ENCODE peak calls at places on chromosomes 1 and 21, in five cellular contexts. E, I, C, N and U are unnamed samples.

GRCh38 chr21:45073301-45074047 is 906 bp upstream of the ADARB1 start:
- DNase-seq in C (no peak), N (no peak), I (peak; percentile 78), E (peak; percentile 31), U (no peak)

GRCh38 chr1:230028602-230029223 is 38.3 kb upstream of the GALNT2 start:
- DNase-seq in E (no peak), I (no peak), C (no peak), N (no peak), U (no peak)

GRCh38 chr1:19484793-19485361 is 462 bp downstream of the CAPZB start:
- DNase-seq in C (peak; percentile 77), I (peak; percentile 95), N (no peak), E (no peak), U (peak; percentile 23)

GRCh38 chr1:74162333-74162732 is 35.6 kb downstream of the LRRIQ3 start:
- DNase-seq in N (no peak), C (no peak), I (no peak), E (no peak), U (no peak)

GRCh38 chr1:217590598-217590997 is 40.3 kb downstream of the GPATCH2 start:
- DNase-seq in C (no peak), E (peak; percentile 67), N (no peak), I (no peak), U (peak; percentile 1)

GRCh38 chr1:52003877-52004276 is 13.4 kb upstream of the RAB3B start:
- DNase-seq in E (no peak), I (no peak), N (no peak), C (no peak), U (no peak)

GRCh38 chr1:229641306-229641705 is 15.3 kb downstream of the URB2 start:
- DNase-seq in E (no peak), I (no peak), N (no peak), C (no peak), U (no peak)

GRCh38 chr1:171581766-171582165 is 40.3 kb upstream of the MYOCOS start:
- DNase-seq in C (no peak), N (no peak), I (no peak), E (no peak), U (no peak)

GRCh38 chr1:115976062-115976899 is at the start of gene SLC22A15:
- DNase-seq in I (peak; percentile 40), N (peak; percentile 17), C (peak; percentile 77), E (no peak), U (peak; percentile 15)

GRCh38 chr1:3817821-3818597 is 21.7 kb upstream of the LRRC47 start:
- DNase-seq in I (no peak), C (no peak), N (no peak), E (no peak), U (no peak)

GRCh38 chr1:7379445-7379971 is 391.6 kb upstream of the VAMP3 start:
- DNase-seq in E (no peak), N (no peak), C (no peak), I (no peak), U (no peak)

GRCh38 chr1:147079400-147080012 is 92.8 kb downstream of the PRKAB2 start:
- DNase-seq in I (no peak), E (no peak), C (peak; percentile 65), N (no peak), U (no peak)

GRCh38 chr1:4529579-4530445 is 124.6 kb upstream of the AJAP1 start:
- DNase-seq in C (no peak), I (no peak), N (no peak), E (no peak), U (no peak)

GRCh38 chr21:32308696-32309095 is 10.0 kb downstream of the MRAP start:
- DNase-seq in C (peak; percentile 39), I (no peak), E (no peak), N (no peak), U (no peak)

GRCh38 chr1:19799233-19799876 is 361 bp downstream of the TMCO4 start:
- DNase-seq in N (no peak), I (peak; percentile 85), C (peak; percentile 58), E (peak; percentile 56), U (peak; percentile 52)

GRCh38 chr1:36377776-36378175 is 7.9 kb downstream of the STK40 start:
- DNase-seq in N (no peak), C (no peak), I (no peak), E (no peak), U (no peak)

GRCh38 chr1:154353460-154353904 is 28.2 kb downstream of the ATP8B2 start:
- DNase-seq in I (peak; percentile 76), E (peak; percentile 65), N (peak; percentile 7), C (no peak), U (peak; percentile 49)

GRCh38 chr1:235642021-235642942 is 7.3 kb downstream of the GNG4 start:
- DNase-seq in I (peak; percentile 35), C (peak; percentile 60), E (no peak), N (no peak), U (no peak)

GRCh38 chr1:93581917-93582850 is 99.5 kb downstream of the BCAR3 start:
- DNase-seq in E (no peak), N (no peak), C (no peak), I (no peak), U (no peak)

GRCh38 chr21:41345934-41346685 is 15.7 kb upstream of the MX2 start:
- DNase-seq in C (no peak), I (no peak), E (no peak), N (no peak), U (no peak)

GRCh38 chr1:233983811-233984210 is 79.3 kb downstream of the SLC35F3 start:
- DNase-seq in I (no peak), N (no peak), C (no peak), E (no peak), U (no peak)
- TF ChIP-seq KDM1A in I (no peak), N (no peak), C (no peak), E (no peak), U (no peak)

DNA sequence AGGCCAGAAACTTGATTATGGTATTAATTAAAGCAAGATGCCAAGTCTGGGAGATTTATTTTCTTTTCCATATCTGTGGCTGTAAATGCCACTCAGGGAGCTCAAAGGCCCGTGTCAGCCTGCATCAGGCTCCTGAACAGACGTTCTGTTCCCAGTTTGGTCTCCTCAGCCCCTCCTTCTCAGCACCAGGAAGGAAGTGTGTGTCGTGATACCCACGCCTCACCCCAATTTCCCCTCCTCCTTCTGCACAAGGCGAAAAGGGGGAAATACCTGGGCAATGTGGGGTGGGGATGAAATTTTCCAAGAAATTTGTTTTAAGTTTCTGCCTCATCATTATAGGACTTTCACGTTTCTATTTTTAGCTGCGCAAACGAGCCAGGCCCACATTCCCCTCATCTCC is 112.0 kb downstream of the SYF2 start:
- DNase-seq in N (no peak), I (no peak), E (no peak), C (no peak), U (no peak)
- TF ChIP-seq KDM1A in N (no peak), I (no peak), E (no peak), C (no peak), U (no peak)

GRCh38 chr1:240691521-240692338 is 79.8 kb upstream of the GREM2 start:
- DNase-seq in I (no peak), N (no peak), E (peak; percentile 5), C (peak; percentile 55), U (peak; percentile 63)
- TF ChIP-seq KDM1A in I (no peak), N (no peak), E (no peak), C (no peak), U (no peak)

DNA sequence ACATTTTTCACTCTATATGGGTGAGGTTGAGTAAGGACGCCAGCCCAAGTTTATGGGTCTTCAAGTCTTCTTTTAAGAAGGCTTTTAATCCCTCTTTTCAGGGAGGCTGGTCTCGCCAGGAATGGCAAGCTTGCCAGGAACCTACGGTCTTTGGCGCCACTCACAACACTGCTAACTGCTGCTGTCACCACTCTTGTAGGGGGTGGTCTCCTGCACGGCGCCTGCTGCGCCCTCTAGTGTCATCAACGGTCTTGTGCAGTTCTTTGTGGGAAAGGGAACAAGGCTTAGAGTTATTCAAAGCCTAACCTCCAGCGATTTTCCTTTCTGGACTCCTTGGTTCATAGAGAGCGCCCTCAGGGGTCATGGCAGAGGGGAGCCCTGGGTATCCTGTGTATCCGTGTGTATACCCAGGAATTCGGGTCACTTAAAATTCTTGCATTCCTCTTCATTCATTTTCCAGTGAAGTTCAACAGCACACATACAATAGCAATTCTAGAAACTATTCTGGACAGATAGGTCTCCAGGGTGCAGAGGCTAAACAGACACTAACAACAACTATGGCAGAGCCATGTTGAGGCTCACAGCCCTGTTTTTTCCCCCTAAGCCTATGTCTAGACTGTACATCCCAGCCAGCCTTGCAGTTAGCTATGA is 392.8 kb upstream of the CAMK1G start:
- DNase-seq in E (peak; percentile 18), C (peak; percentile 84), N (no peak), I (peak; percentile 26), U (peak; percentile 46)
- TF ChIP-seq KDM1A in E (no peak), C (no peak), N (no peak), I (no peak), U (no peak)

DNA sequence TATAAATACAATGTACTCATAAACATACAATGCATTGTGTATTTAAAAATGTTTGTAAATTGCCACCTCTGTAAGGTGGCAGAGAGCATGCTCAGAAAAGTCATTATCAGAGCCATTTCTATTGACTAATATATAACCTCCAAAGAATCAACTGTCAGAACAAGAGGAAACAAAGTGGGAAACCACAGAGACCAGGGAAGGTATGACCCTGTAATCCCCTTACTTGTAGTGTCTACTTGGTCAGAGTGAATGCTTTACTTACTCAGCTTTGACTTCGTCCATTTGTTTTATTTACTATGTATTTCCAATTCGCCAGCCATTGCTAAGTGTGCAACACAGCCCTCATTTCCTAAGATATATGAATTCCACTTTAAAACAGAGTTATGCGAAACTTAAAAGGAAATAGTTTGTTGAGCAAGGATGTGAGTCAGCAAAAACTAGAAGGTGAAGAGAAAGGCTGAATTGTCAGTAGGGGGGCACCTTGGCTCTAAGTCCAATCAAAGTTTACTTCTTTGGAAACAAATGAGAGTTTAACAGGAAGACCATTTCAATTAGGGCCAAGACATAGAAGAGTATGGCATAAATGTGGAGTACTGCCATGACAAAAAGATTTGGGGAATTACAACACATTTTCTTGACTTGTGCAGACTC is 671.7 kb upstream of the PTBP2 start:
- DNase-seq in I (no peak), C (no peak), N (no peak), E (no peak), U (no peak)
- TF ChIP-seq KDM1A in I (no peak), C (no peak), N (no peak), E (no peak), U (no peak)

DNA sequence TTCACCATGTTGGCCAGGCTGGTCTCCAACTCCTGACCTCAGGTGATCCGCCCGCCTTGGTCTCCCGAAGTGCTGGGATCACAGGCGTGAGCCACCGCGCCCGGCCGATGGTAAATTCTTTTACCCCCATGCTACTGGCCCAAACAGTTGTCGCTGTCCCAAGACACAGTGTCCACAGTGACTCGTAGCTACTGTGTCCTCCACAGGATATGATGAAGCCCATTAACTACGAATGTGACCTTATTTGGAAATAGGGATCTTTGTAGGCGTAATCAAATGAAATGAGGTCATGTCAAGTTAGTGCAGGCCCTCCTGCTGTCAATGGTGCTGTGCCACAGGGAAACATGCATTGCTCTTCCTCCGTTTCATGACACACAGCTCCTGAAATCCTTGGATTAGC is 8.5 kb downstream of the FNDC10 start:
- DNase-seq in I (no peak), C (no peak), N (no peak), E (no peak), U (no peak)
- TF ChIP-seq KDM1A in I (no peak), C (no peak), N (no peak), E (no peak), U (no peak)

DNA sequence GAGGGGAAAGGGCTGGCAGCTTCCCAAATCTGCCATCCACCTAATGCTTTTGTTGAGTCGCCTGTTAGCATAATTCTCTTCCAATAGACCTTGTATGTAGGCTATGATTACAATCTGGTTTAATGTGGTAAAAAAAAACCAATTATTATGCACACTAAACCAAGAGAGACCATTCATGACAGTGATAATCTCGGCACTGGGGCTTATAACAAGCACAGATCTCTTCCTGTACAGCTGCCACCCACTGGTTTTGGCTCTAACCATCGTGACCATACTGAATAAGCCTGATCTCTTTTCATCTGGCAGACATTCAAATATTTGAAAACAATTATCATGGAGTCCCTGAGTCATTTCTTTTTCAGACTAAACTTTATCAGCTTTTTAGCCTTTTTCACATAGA is 12.0 kb upstream of the SYT14 start:
- DNase-seq in C (no peak), I (no peak), N (no peak), E (no peak), U (no peak)
- TF ChIP-seq KDM1A in C (no peak), I (no peak), N (no peak), E (no peak), U (no peak)